ENCODE peak calls at places on chromosomes 11 and 22, in nine cellular contexts. P is lung; Q is caudate nucleus; S is stimulated activated CD8-positive, alpha-beta memory T cell treated with anti-CD3 and anti-CD28 coated beads, Interleukin-4, amount 100 ng/mL, for 1 hour; L is iris pigment epithelial cell; K is stimulated activated CD4-positive, alpha-beta T cell treated with anti-CD3 and anti-CD28 coated beads, Interleukin-2, amount 100 ng/mL, for 24 hours; J is activated CD4-positive, alpha-beta T cell treated with anti-CD3 and anti-CD28 coated beads, Interleukin-2, amount 50 U/mL, for 24 hours; B is endothelial cell; V is stomach. Y is an unnamed sample.

GRCh38 chr11:115741376-115741775 is 237.2 kb upstream of the CADM1 start:
- DNase-seq in P (no peak), Q (no peak), S (no peak), L (no peak), K (no peak), J (no peak), B (no peak), V (no peak), Y (no peak)

GRCh38 chr11:2165571-2165970 is 4.6 kb upstream of the INS start:
- DNase-seq in P (no peak), Q (no peak), S (no peak), L (no peak), K (no peak), J (no peak), B (no peak), V (no peak), Y (no peak)

GRCh38 chr22:44391481-44392445 is 79.0 kb upstream of the SHISAL1 start:
- DNase-seq in P (no peak), Q (no peak), S (no peak), L (no peak), K (no peak), J (no peak), B (no peak), V (no peak), Y (no peak)

GRCh38 chr11:10818594-10818993 is 9.9 kb upstream of the EIF4G2 start:
- DNase-seq in P (no peak), Q (no peak), S (no peak), L (peak), K (no peak), J (no peak), B (no peak), V (no peak), Y (no peak)

GRCh38 chr22:47367993-47368945 is 605.8 kb downstream of the TBC1D22A start:
- DNase-seq in P (no peak), Q (no peak), S (no peak), L (no peak), K (no peak), J (no peak), B (no peak), V (peak), Y (no peak)

GRCh38 chr22:47786650-47787290 is 1024.3 kb downstream of the TBC1D22A start:
- DNase-seq in P (no peak), Q (no peak), S (no peak), L (no peak), K (no peak), J (no peak), B (no peak), V (no peak), Y (peak)

GRCh38 chr11:69825941-69826340 is 6.7 kb upstream of the FGF3 start:
- DNase-seq in P (no peak), Q (no peak), S (no peak), L (no peak), K (no peak), J (no peak), B (no peak), V (no peak), Y (no peak)

GRCh38 chr11:8168485-8169257 is at the start of gene RIC3:
- DNase-seq in P (peak), Q (peak), S (no peak), L (no peak), K (peak), J (peak), B (peak), V (peak), Y (no peak)

Y was measured in central memory CD8-positive, alpha-beta T cell.